ENCODE peak calls at places on chromosomes 4 and X, in four cellular contexts. Y is H1, L is IMR-90, B is H9. P is an unnamed sample.

GRCh38 chr4:6716958-6717655 is 1.1 kb downstream of the BLOC1S4 start:
- DNase-seq in Y (no peak), L (peak), B (no peak), P (no peak)

GRCh38 chr4:85107553-85107952 is 141.1 kb upstream of the WDFY3 start:
- DNase-seq in Y (no peak), L (no peak), B (no peak), P (no peak)

GRCh38 chr4:53695540-53696463 is 104.5 kb upstream of the LNX1 start:
- DNase-seq in Y (no peak), L (no peak), B (no peak), P (no peak)

GRCh38 chr4:29131304-29131703 is 1588.9 kb upstream of the PCDH7 start:
- DNase-seq in Y (no peak), L (peak), B (no peak), P (peak)

GRCh38 chrX:12210921-12211320 is 72.6 kb downstream of the FRMPD4 start:
- DNase-seq in Y (no peak), L (peak), B (no peak), P (no peak)

GRCh38 chr4:104491826-104492771 is 2.6 kb downstream of the CXXC4 start:
- DNase-seq in Y (peak), L (no peak), B (peak), P (peak)

GRCh38 chrX:108072746-108073145 is 18.6 kb downstream of the PSMD10 start:
- DNase-seq in Y (no peak), L (peak), B (no peak), P (no peak)

GRCh38 chrX:106752101-106752678 is 25.7 kb downstream of the RNF128 start:
- DNase-seq in Y (no peak), L (peak), B (peak), P (peak)

GRCh38 chr4:972651-973424 is 531 bp downstream of the DGKQ start:
- DNase-seq in Y (peak), L (no peak), B (no peak), P (no peak)

GRCh38 chrX:17375631-17376380 is 806 bp downstream of the NHS start:
- DNase-seq in Y (peak), L (peak), B (peak), P (peak)

GRCh38 chr4:128775916-128776315 is 33.6 kb upstream of the JADE1 start:
- DNase-seq in Y (no peak), L (no peak), B (no peak), P (peak)
- H2AK5ac ChIP-seq in Y (no peak), L (peak), B (no peak), P (no peak)

GRCh38 chr4:121236353-121237068 is 72.4 kb upstream of the TNIP3 start:
- DNase-seq in Y (no peak), L (no peak), B (no peak), P (no peak)
- H2AK5ac ChIP-seq in Y (no peak), L (no peak), B (no peak), P (no peak)

GRCh38 chr4:8478371-8478770 is 37.8 kb downstream of the TRMT44 start:
- DNase-seq in Y (no peak), L (no peak), B (no peak), P (no peak)

GRCh38 chr4:8475751-8476575 is 35.4 kb downstream of the TRMT44 start:
- DNase-seq in Y (no peak), L (no peak), B (no peak), P (no peak)

GRCh38 chr4:8477095-8477635 is 36.6 kb downstream of the TRMT44 start:
- DNase-seq in Y (no peak), L (no peak), B (no peak), P (no peak)

GRCh38 chr4:8478801-8479744 is 38.5 kb downstream of the TRMT44 start:
- DNase-seq in Y (no peak), L (peak), B (no peak), P (peak)

DNA sequence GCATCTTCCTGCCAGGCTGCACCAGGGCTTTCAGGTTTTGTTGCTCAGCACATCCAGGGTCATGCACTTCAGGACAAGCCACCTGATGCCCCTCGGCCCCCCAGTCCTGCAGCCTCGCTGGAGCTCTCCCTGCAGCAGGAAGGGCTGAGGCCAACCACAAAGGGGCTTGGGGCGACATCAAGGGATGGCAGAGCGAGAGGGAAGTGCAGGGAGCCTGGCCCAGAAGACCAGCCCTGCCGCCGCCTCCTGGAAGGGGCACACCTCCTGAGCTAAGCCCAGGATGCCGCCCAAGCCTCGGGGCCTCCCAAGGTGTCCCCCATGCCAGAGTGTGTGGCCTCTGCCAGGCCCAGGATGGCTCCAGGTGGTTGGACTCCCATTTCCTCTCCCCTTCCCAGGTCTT is 37.1 kb downstream of the TRMT44 start:
- DNase-seq in Y (no peak), L (no peak), B (no peak), P (no peak)
- H2AK5ac ChIP-seq in Y (no peak), L (no peak), B (no peak), P (no peak)

DNA sequence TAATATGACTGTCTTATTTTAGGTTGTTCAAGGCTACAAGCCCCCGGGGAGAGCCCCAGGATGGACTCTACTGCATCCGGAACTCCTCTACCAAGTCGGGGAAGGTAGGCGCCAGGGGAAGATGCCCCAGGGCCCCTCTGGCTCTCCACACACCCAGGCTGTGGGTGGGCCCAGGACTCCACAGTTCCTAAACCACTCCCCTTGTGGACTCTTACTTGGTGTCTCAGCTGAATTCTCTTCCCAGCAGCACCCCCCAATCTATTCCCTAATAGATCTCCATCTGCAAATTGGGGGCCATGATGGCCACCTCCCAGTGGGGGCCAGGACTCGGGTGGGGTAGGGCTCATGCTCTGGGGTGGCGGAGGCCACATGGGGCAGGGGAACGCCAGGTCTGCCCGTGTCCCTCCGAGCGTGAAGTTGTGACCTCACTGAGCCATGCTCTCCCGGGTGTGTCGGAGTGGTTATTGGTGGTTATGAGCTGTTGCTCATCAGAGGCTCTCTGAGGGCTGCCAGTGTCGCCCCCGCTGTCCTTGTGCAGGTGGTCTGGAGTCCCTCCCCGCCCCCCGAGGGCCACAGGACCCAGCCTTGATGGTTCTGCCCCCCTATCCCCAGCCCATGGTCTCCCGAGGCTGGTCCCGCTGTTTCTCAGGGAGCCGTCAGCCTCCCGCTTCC is 11.2 kb upstream of the ADD1 start:
- DNase-seq in Y (no peak), L (no peak), B (no peak), P (no peak)
- H2AK5ac ChIP-seq in Y (no peak), L (no peak), B (no peak), P (no peak)

DNA sequence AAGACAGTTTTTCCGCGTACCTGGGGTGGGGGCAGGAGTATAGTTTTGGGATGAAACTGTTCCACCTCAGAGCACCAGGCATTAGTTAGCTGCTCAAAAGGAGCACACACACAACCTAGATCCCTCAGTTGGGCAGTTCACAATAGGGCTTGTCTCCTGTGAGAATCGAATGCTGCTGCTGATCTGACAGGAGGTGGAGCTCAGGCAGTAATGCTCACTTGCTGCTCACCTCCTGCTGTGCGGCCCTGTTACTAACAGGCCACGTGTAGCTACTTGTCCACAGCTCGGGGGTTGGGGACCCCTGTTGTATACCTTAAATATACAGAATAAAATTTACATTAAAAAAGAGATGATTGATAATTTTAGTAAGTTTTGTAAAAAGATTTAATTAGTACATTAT is 191.5 kb downstream of the SLC7A11 start:
- DNase-seq in Y (peak), L (no peak), B (peak), P (peak)
- H2AK5ac ChIP-seq in Y (no peak), L (peak), B (no peak), P (no peak)

GRCh38 chr4:80307183-80307735 is 28.3 kb upstream of the CFAP299 start:
- DNase-seq in Y (no peak), L (peak), B (no peak), P (peak)

GRCh38 chr4:80309301-80310004 is 26.1 kb upstream of the CFAP299 start:
- DNase-seq in Y (no peak), L (peak), B (no peak), P (peak)

GRCh38 chr4:80307774-80308465 is 27.6 kb upstream of the CFAP299 start:
- DNase-seq in Y (no peak), L (peak), B (no peak), P (peak)

GRCh38 chr4:80306255-80306654 is 29.3 kb upstream of the CFAP299 start:
- DNase-seq in Y (no peak), L (peak), B (no peak), P (no peak)

GRCh38 chr4:80308466-80308822 is 27.1 kb upstream of the CFAP299 start:
- DNase-seq in Y (no peak), L (no peak), B (no peak), P (no peak)
- H2AK5ac ChIP-seq in Y (no peak), L (peak), B (no peak), P (no peak)

GRCh38 chrX:155068165-155068564 is 2.8 kb downstream of the CMC4 start:
- DNase-seq in Y (no peak), L (peak), B (no peak), P (no peak)

GRCh38 chrX:155069414-155069813 is 1.5 kb downstream of the CMC4 start:
- DNase-seq in Y (no peak), L (no peak), B (no peak), P (no peak)

GRCh38 chrX:155070038-155070437 is 898 bp downstream of the CMC4 start:
- DNase-seq in Y (no peak), L (no peak), B (no peak), P (no peak)

GRCh38 chrX:155061770-155062169 is 9.2 kb downstream of the CMC4 start:
- DNase-seq in Y (no peak), L (no peak), B (no peak), P (no peak)

GRCh38 chrX:155065035-155065734 is 5.8 kb downstream of the CMC4 start:
- DNase-seq in Y (no peak), L (peak), B (no peak), P (no peak)
- H2AK5ac ChIP-seq in Y (no peak), L (no peak), B (no peak), P (no peak)

GRCh38 chr4:20882500-20882899 is 182.2 kb downstream of the PACRGL start:
- DNase-seq in Y (no peak), L (no peak), B (no peak), P (no peak)

GRCh38 chr4:20883231-20883630 is 183.0 kb downstream of the PACRGL start:
- DNase-seq in Y (no peak), L (no peak), B (no peak), P (no peak)

GRCh38 chr4:20881658-20882057 is 181.4 kb downstream of the PACRGL start:
- DNase-seq in Y (no peak), L (no peak), B (no peak), P (no peak)

GRCh38 chr4:20878806-20879205 is 178.5 kb downstream of the PACRGL start:
- DNase-seq in Y (no peak), L (no peak), B (no peak), P (peak)

GRCh38 chr4:20883677-20884076 is 183.4 kb downstream of the PACRGL start:
- DNase-seq in Y (no peak), L (no peak), B (no peak), P (no peak)
- H2AK5ac ChIP-seq in Y (no peak), L (no peak), B (no peak), P (no peak)

P was measured in mesendoderm.